ENCODE peak calls at places on chromosomes 2 and 18, in six cellular contexts. G, H, C, L, U and W are unnamed samples.

GRCh38 chr2:215870986-215871385 is 142.4 kb downstream of the MREG start:
- DNase-seq in G (no peak), H (no peak), C (no peak), L (no peak), U (no peak), W (no peak)

GRCh38 chr2:233288663-233289062 is 19.0 kb upstream of the SAG start:
- DNase-seq in G (no peak), H (no peak), C (no peak), L (no peak), U (no peak), W (no peak)

GRCh38 chr2:64488050-64488974 is 34.4 kb downstream of the LGALSL start:
- DNase-seq in G (peak; percentile 71), H (no peak), C (peak; percentile 39), L (peak; percentile 26), U (no peak), W (peak; percentile 84)

GRCh38 chr2:72859831-72860262 is 27.4 kb upstream of the SPR start:
- DNase-seq in G (peak; percentile 39), H (no peak), C (peak; percentile 73), L (peak; percentile 32), U (no peak), W (peak; percentile 77)

GRCh38 chr2:81545626-81546025 is 1241.1 kb upstream of the LRRTM1 start:
- DNase-seq in G (no peak), H (no peak), C (no peak), L (no peak), U (peak; percentile 47), W (no peak)

GRCh38 chr2:149027602-149028250 is 10.8 kb upstream of the LYPD6B start:
- DNase-seq in G (no peak), H (no peak), C (no peak), L (no peak), U (no peak), W (no peak)

GRCh38 chr18:54916507-54916906 is 42.8 kb downstream of the CCDC68 start:
- DNase-seq in G (no peak), H (no peak), C (no peak), L (no peak), U (no peak), W (no peak)

GRCh38 chr18:44727291-44727690 is 46.6 kb downstream of the SETBP1 start:
- DNase-seq in G (no peak), H (no peak), C (no peak), L (no peak), U (no peak), W (no peak)

GRCh38 chr2:121480826-121481225 is 49.9 kb upstream of the RNU4ATAC start:
- DNase-seq in G (no peak), H (no peak), C (no peak), L (no peak), U (peak; percentile 93), W (no peak)

GRCh38 chr2:61135510-61135909 is 26.5 kb upstream of the C2orf74 start:
- DNase-seq in G (no peak), H (no peak), C (no peak), L (peak; percentile 2), U (peak; percentile 18), W (no peak)

GRCh38 chr2:231708773-231709635 is 679 bp downstream of the PTMA start:
- DNase-seq in G (peak; percentile 36), H (no peak), C (no peak), L (no peak), U (no peak), W (peak; percentile 45)

GRCh38 chr2:234463626-234464290 is 33.1 kb downstream of the ARL4C start:
- DNase-seq in G (peak; percentile 69), H (no peak), C (no peak), L (peak; percentile 76), U (no peak), W (no peak)

GRCh38 chr2:178568227-178568626 is 88.0 kb downstream of the PLEKHA3 start:
- DNase-seq in G (no peak), H (no peak), C (no peak), L (no peak), U (no peak), W (no peak)

GRCh38 chr2:63590621-63591408 is 2.1 kb downstream of the MDH1 start:
- DNase-seq in G (no peak), H (no peak), C (no peak), L (no peak), U (no peak), W (peak; percentile 55)

GRCh38 chr2:112242384-112242783 is 12.5 kb downstream of the ZC3H8 start:
- DNase-seq in G (no peak), H (no peak), C (no peak), L (no peak), U (no peak), W (no peak)

GRCh38 chr2:199443589-199444130 is 14.1 kb downstream of the SATB2 start:
- DNase-seq in G (no peak), H (no peak), C (no peak), L (no peak), U (no peak), W (no peak)

GRCh38 chr2:136871424-136871823 is 106.1 kb downstream of the THSD7B start:
- DNase-seq in G (no peak), H (no peak), C (no peak), L (no peak), U (no peak), W (no peak)

GRCh38 chr2:237667891-237668290 is 40.5 kb downstream of the LRRFIP1 start:
- DNase-seq in G (no peak), H (no peak), C (no peak), L (no peak), U (no peak), W (no peak)

GRCh38 chr18:45518770-45519169 is 96.5 kb upstream of the SLC14A2 start:
- DNase-seq in G (no peak), H (no peak), C (no peak), L (peak; percentile 8), U (no peak), W (no peak)

GRCh38 chr2:217884985-217885384 is 117.8 kb downstream of the TNS1 start:
- DNase-seq in G (no peak), H (no peak), C (no peak), L (no peak), U (no peak), W (no peak)

GRCh38 chr2:212974692-212975091 is 176.7 kb downstream of the IKZF2 start:
- DNase-seq in G (no peak), H (no peak), C (no peak), L (no peak), U (peak; percentile 82), W (no peak)

GRCh38 chr2:31429759-31430438 is 15.4 kb upstream of the XDH start:
- DNase-seq in G (peak; percentile 26), H (no peak), C (peak; percentile 86), L (no peak), U (no peak), W (no peak)

GRCh38 chr2:135916232-135916631 is 40.0 kb upstream of the MCM6 start:
- DNase-seq in G (no peak), H (no peak), C (no peak), L (no peak), U (no peak), W (no peak)

GRCh38 chr18:56831988-56832387 is 180.8 kb downstream of the WDR7 start:
- DNase-seq in G (no peak), H (no peak), C (no peak), L (no peak), U (no peak), W (no peak)

GRCh38 chr2:12816379-12817306 is 99.9 kb downstream of the TRIB2 start:
- DNase-seq in G (no peak), H (no peak), C (no peak), L (no peak), U (no peak), W (no peak)

GRCh38 chr2:178807227-178808008 is at the start of gene TTN:
- DNase-seq in G (no peak), H (no peak), C (no peak), L (no peak), U (no peak), W (no peak)

GRCh38 chr2:96918754-96919550 is 49.1 kb upstream of the SEMA4C start:
- DNase-seq in G (no peak), H (no peak), C (no peak), L (no peak), U (no peak), W (no peak)

GRCh38 chr2:239106314-239106908 is 258.5 kb downstream of the TWIST2 start:
- DNase-seq in G (no peak), H (no peak), C (peak; percentile 25), L (no peak), U (peak; percentile 5), W (peak; percentile 58)

GRCh38 chr2:202743613-202744012 is 108.8 kb downstream of the FAM117B start:
- DNase-seq in G (no peak), H (no peak), C (no peak), L (no peak), U (no peak), W (no peak)

GRCh38 chr2:48530033-48530804 is at the start of gene STON1:
- DNase-seq in G (peak; percentile 3), H (no peak), C (no peak), L (no peak), U (no peak), W (peak; percentile 40)